ENCODE peak calls at places on chromosome 14, in four cellular contexts. A, T, N and R are unnamed samples.
A peak's percentile ranks its signal among the peaks of the same experiment; 100 is the strongest.

GRCh38 chr14:79578470-79578869 is 632.8 kb downstream of the DIO2 start:
- DNase-seq in A (no peak), N (no peak), T (no peak), R (peak; percentile 86)

GRCh38 chr14:60094306-60094897 is 2.7 kb downstream of the PCNX4 start:
- DNase-seq in N (no peak), T (peak; percentile 75), A (no peak), R (peak; percentile 59)

GRCh38 chr14:89429206-89430091 is 12.4 kb upstream of the FOXN3 start:
- DNase-seq in A (no peak), T (no peak), N (no peak), R (peak; percentile 48)

GRCh38 chr14:103802353-103802752 is 45.0 kb downstream of the PPP1R13B start:
- DNase-seq in N (no peak), T (no peak), A (no peak), R (no peak)

GRCh38 chr14:22007278-22008097 is 333.9 kb upstream of the OR4E1 start:
- DNase-seq in A (no peak), N (no peak), T (no peak), R (no peak)

GRCh38 chr14:24483604-24484252 is 24.3 kb downstream of the CMA1 start:
- DNase-seq in A (no peak), T (peak; percentile 48), N (no peak), R (no peak)

GRCh38 chr14:61889914-61890351 is 127.7 kb downstream of the SNAPC1 start:
- DNase-seq in N (no peak), T (no peak), A (no peak), R (no peak)

GRCh38 chr14:32203928-32204357 is 874 bp upstream of the RNU6-8 start:
- DNase-seq in T (peak; percentile 3), N (no peak), A (no peak), R (no peak)

GRCh38 chr14:103696466-103697071 is 18.7 kb downstream of the XRCC3 start:
- DNase-seq in N (peak; percentile 85), A (no peak), T (peak; percentile 45), R (peak; percentile 69)

GRCh38 chr14:100159107-100159864 is at the start of gene DEGS2:
- DNase-seq in T (no peak), N (peak; percentile 88), A (no peak), R (no peak)

GRCh38 chr14:61575751-61576150 is 119.6 kb upstream of the HIF1A start:
- DNase-seq in A (no peak), T (no peak), N (no peak), R (no peak)

GRCh38 chr14:49962616-49963015 is 69.7 kb downstream of the ARF6 start:
- DNase-seq in N (peak; percentile 85), A (no peak), T (no peak), R (no peak)

GRCh38 chr14:59482471-59483331 is 1.5 kb downstream of the L3HYPDH start:
- DNase-seq in T (peak; percentile 90), N (no peak), A (no peak), R (peak; percentile 88)

GRCh38 chr14:62269204-62269603 is 507.0 kb downstream of the SNAPC1 start:
- DNase-seq in N (no peak), T (peak; percentile 24), A (no peak), R (peak; percentile 45)

GRCh38 chr14:20848316-20848954 is 42.8 kb upstream of the RNASE3 start:
- DNase-seq in N (no peak), T (no peak), A (no peak), R (peak; percentile 2)

GRCh38 chr14:76930549-76930948 is 98.0 kb downstream of the IRF2BPL start:
- DNase-seq in A (no peak), T (no peak), N (no peak), R (no peak)

GRCh38 chr14:60003991-60004390 is 84.0 kb downstream of the LRRC9 start:
- DNase-seq in T (no peak), A (no peak), N (no peak), R (no peak)

GRCh38 chr14:92026548-92027190 is 13.2 kb downstream of the TRIP11 start:
- DNase-seq in T (no peak), A (no peak), N (no peak), R (no peak)

GRCh38 chr14:36105401-36105800 is 71.1 kb downstream of the PTCSC3 start:
- DNase-seq in N (no peak), T (no peak), A (no peak), R (no peak)
- TF ChIP-seq CTCF in N (peak; percentile 35), T (no peak), A (no peak), R (peak; percentile 18)

GRCh38 chr14:97388408-97388807 is 591.2 kb downstream of the VRK1 start:
- DNase-seq in N (no peak), T (no peak), A (no peak), R (no peak)
- H3K4me3 ChIP-seq in N (no peak overlapping the region), T (no peak overlapping the region), A (no peak overlapping the region), R (no peak overlapping the region)

DNA sequence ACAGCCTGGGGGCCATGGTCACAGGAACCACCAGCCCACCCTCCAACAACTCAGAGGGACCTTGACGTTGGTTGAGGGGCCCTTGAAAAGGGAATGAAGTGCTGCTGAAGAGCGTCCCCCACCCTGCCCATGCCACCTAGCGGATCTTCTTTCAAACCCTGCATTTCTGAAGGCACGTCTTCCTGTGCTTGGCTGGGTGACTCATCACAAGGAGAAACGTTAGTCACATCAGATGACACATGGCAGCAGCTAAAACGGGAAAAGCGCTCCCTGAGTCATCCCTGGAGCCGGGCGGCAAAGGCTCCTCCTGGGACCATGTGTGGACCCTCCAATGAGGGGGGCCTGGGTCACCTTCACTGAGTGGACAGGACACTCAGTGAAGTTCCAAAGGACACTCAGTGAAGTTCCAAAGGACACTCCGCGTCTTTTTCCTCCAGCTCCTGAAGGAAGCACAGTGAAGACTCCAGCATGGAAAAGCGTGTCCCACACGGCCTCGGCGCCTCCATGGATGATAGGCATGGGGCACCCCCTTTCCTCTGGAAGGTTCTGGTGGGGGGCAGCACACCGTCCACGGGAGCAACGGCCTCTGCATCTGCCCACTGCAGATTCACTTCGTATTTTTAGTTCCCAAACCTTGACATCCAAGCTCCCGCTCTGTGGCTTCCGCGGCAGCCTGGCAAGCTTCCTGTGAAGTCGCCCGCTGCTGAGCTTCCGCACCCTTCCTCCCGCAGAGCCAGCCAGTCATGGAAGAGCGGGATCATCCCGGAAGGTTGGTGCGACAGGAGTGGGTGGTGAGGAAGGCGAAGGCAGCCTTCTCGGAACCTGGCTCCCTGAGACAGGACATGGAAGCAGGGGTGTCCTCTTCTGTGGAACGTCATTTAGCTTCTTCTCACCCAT is 383.4 kb downstream of the VRK1 start:
- DNase-seq in N (no peak), A (no peak), T (peak; percentile 4), R (peak; percentile 65)
- TF ChIP-seq CTCF in N (no peak), A (no peak), T (no peak), R (peak; percentile 28)

DNA sequence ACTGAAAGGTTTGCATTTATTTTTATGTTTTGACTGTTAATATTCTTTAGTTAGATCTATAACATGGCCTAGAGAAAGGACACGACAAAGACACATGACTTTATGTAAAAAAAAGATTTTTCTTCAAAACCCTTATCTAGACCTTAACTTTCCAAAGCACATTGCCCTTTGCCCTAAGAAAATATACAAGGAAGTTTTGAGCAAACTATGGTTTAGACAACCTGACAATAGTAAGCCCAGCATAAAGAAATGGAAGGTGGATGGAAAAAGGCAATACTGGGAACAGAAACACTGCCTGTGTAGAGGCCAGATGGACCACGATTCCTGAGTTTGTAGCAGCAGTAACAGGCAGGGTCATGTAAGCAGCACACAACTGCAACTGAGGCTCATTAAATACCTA is 724.0 kb downstream of the GALC start:
- DNase-seq in T (no peak), A (no peak), N (no peak), R (no peak)
- H3K4me3 ChIP-seq in T (no peak overlapping the region), A (no peak overlapping the region), N (no peak overlapping the region), R (no peak overlapping the region)

DNA sequence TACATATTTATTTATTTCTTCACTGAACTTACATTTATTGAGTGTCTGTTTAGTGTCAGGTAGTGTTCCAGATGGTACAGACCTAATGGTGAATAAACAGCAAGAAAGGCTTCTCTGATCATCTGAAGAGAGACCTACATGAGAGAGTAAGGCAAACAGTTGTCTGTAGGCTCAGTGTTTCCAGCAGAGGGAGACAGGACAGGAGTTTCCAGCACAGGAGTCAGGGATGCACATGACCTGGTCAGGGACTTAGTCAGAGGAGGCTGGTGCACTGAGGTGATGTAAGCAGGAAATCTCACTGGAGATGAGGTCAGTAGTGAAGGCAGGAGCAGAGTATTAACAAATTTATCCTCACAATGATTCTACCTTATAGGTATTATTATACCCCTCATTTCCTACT is 233.2 kb downstream of the MDGA2 start:
- DNase-seq in T (peak; percentile 8), N (no peak), A (no peak), R (peak; percentile 56)
- TF ChIP-seq CTCF in T (no peak), N (peak; percentile 12), A (no peak), R (peak; percentile 41)

DNA sequence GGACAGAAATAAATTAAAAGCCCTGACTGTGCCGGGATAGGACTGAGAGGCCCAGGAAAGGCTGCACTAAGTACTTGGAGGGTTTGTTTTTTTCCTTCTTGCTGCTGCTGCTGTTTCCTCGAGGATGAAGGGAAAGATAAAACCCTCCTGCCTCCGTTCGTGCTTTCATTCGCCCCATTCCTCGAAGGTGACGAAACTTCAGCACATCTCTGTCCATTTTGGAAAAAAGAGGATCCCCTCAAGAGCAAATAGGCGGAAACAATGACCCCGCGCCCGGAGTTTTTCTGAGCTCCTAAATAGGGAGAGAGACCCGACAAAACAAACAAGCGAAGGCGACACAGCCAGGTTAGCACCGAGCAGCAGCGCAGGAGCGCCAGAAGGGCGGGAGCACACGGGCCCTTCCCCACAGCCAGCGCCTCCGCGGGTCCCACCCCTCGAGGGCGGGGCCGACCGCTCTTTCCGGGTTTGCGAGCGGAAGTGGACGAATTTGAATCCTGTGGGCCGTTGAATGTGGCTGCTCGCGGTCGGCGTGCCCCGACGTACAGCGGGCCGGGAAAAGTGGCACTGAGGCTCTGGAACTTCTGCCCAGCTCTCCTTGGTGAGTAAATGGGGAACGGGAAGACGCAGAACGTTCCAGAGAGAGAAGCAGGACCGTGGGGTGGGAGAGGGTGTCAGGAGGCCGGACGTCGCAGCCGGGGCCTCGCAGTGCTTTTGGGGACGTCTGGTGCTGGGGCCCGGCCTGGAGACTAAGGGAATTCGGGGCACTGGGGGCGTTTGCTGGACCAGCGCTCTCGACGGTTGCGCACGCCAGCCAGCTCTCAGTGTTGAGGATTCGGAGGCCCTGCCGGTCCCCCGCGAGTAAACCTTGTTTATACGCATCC is at the start of gene G2E3:
- DNase-seq in N (peak; percentile 94), T (peak; percentile 84), A (peak; percentile 73), R (peak; percentile 86)
- H3K4me3 ChIP-seq in N (peak within 1 kb of the TSS; percentile 90), T (peak within 1 kb of the TSS; percentile 93), A (peak within 1 kb of the TSS; percentile 91), R (peak within 1 kb of the TSS; percentile 98)

GRCh38 chr14:55423969-55424368 is 12.3 kb upstream of the ATG14 start:
- DNase-seq in N (no peak), A (no peak), T (no peak), R (no peak)

GRCh38 chr14:55426881-55427280 is 13.5 kb downstream of the TBPL2 start:
- DNase-seq in T (no peak), N (no peak), A (no peak), R (no peak)

GRCh38 chr14:55430024-55430690 is 10.3 kb downstream of the TBPL2 start:
- DNase-seq in N (no peak), A (no peak), T (peak; percentile 85), R (peak; percentile 79)

GRCh38 chr14:55427439-55427838 is 13.0 kb downstream of the TBPL2 start:
- DNase-seq in A (no peak), T (no peak), N (no peak), R (no peak)

DNA sequence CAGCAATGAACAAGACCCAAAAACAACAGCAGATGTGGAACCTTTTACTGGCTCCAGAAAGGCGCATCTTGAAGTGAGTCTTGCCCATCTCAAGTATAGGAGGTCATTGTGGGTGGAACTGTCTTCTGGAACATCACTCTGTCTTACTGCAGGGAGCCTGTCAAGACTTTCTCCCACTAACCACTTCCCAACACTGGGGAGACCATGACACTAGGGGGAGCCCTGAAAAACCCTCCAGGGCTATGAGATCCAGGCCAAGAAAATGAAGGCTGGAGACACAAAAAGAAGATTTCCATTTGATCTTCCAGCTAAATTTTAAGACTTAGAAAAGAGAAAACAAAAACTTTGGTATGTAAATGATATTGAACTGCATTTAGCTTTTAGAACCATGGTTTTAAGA is 13.5 kb upstream of the ATG14 start:
- DNase-seq in T (no peak), N (no peak), A (no peak), R (no peak)
- TF ChIP-seq CTCF in T (peak; percentile 12), N (no peak), A (no peak), R (no peak)

GRCh38 chr14:95770777-95771176 is 56.9 kb upstream of the TCL1A start:
- DNase-seq in A (no peak), N (no peak), T (no peak), R (no peak)
- H3K4me3 ChIP-seq in A (no peak overlapping the region), N (no peak overlapping the region), T (no peak overlapping the region), R (no peak overlapping the region)